ENCODE peak calls at places on chromosome 14, in ten cellular contexts. P, J, Z, M, F, D, U, B, S and T are unnamed samples.

GRCh38 chr14:102900631-102901571 is 21.6 kb upstream of the AMN start:
- DNase-seq in P (no peak), Z (no peak), D (no peak), M (no peak), J (no peak), F (no peak), B (peak; percentile 34), U (no peak), S (no peak), T (no peak)

GRCh38 chr14:31944256-31945073 is 132.6 kb upstream of the ARHGAP5 start:
- DNase-seq in M (no peak), B (no peak), U (no peak), D (no peak), J (no peak), F (no peak), Z (no peak), P (no peak), S (no peak), T (no peak)

GRCh38 chr14:104364830-104365229 is 214.7 kb upstream of the C14orf180 start:
- DNase-seq in P (no peak), Z (no peak), S (no peak), J (no peak), U (no peak), D (no peak), M (no peak), B (no peak), F (no peak), T (no peak)

GRCh38 chr14:70808023-70808401 is 1.3 kb downstream of the MAP3K9 start:
- DNase-seq in M (no peak), J (no peak), D (no peak), B (peak; percentile 55), U (no peak), S (no peak), Z (peak; percentile 52), F (peak; percentile 50), P (peak; percentile 35), T (no peak)

GRCh38 chr14:23694085-23694975 is 58.2 kb downstream of the DHRS2 start:
- DNase-seq in D (no peak), M (no peak), U (peak; percentile 87), B (no peak), S (no peak), J (no peak), F (no peak), Z (peak; percentile 37), P (peak; percentile 42), T (peak; percentile 66)

GRCh38 chr14:97916669-97917068 is 1119.5 kb downstream of the VRK1 start:
- DNase-seq in P (no peak), F (no peak), U (no peak), B (no peak), D (no peak), S (no peak), Z (no peak), J (no peak), M (no peak), T (no peak)

GRCh38 chr14:64421166-64421565 is 33.0 kb downstream of the MTHFD1 start:
- DNase-seq in Z (no peak), M (no peak), B (no peak), J (peak; percentile 84), U (peak; percentile 61), F (no peak), P (peak; percentile 45), S (peak; percentile 73), D (no peak), T (no peak)

GRCh38 chr14:91031668-91032067 is 28.8 kb downstream of the RPS6KA5 start:
- DNase-seq in D (no peak), U (no peak), M (no peak), Z (no peak), B (no peak), J (no peak), P (no peak), F (no peak), S (no peak), T (no peak)

GRCh38 chr14:30621354-30621953 is 665 bp upstream of the SCFD1 start:
- DNase-seq in S (peak; percentile 40), F (no peak), D (no peak), P (peak; percentile 21), B (no peak), J (no peak), U (no peak), M (no peak), Z (no peak), T (peak; percentile 36)

GRCh38 chr14:85159726-85160125 is 370.2 kb upstream of the FLRT2 start:
- DNase-seq in P (no peak), F (no peak), D (no peak), S (no peak), U (no peak), M (no peak), J (no peak), Z (no peak), B (no peak), T (no peak)

GRCh38 chr14:74618078-74618952 is 6.3 kb upstream of the LTBP2 start:
- DNase-seq in F (no peak), U (no peak), S (peak; percentile 84), B (peak; percentile 80), D (peak; percentile 85), Z (no peak), J (peak; percentile 67), M (no peak), P (peak; percentile 80), T (peak; percentile 88)

GRCh38 chr14:26598081-26598671 is 343 bp upstream of the NOVA1 start:
- DNase-seq in B (no peak), U (peak; percentile 96), S (peak; percentile 94), M (peak; percentile 86), Z (peak; percentile 95), P (peak; percentile 89), D (peak; percentile 72), F (peak; percentile 96), J (peak; percentile 81), T (no peak)

GRCh38 chr14:99758121-99758871 is 34.9 kb upstream of the EML1 start:
- DNase-seq in M (no peak), F (peak; percentile 45), S (peak; percentile 98), U (peak; percentile 73), P (peak; percentile 96), J (peak; percentile 95), B (no peak), D (no peak), Z (peak; percentile 50), T (no peak)

GRCh38 chr14:90444077-90444696 is 47.4 kb downstream of the CALM1 start:
- DNase-seq in F (no peak), P (peak; percentile 93), U (no peak), S (peak; percentile 40), M (no peak), B (no peak), J (no peak), D (no peak), Z (no peak), T (peak; percentile 32)

GRCh38 chr14:61215222-61216010 is 65.7 kb downstream of the TMEM30B start:
- DNase-seq in P (no peak), Z (no peak), D (no peak), F (no peak), U (peak; percentile 57), B (no peak), J (peak; percentile 16), M (no peak), S (peak; percentile 73), T (no peak)

GRCh38 chr14:50335389-50335788 is 23.3 kb downstream of the DMAC2L start:
- DNase-seq in D (no peak), P (peak; percentile 85), S (peak; percentile 67), M (peak; percentile 45), J (peak; percentile 56), U (no peak), B (no peak), Z (peak; percentile 33), F (peak; percentile 66), T (no peak)

GRCh38 chr14:63245893-63246292 is 41.6 kb downstream of the RHOJ start:
- DNase-seq in Z (no peak), U (no peak), D (no peak), M (no peak), J (peak; percentile 16), B (no peak), F (no peak), S (no peak), P (no peak), T (no peak)

GRCh38 chr14:24298892-24299254 is 707 bp downstream of the DHRS1 start:
- DNase-seq in Z (no peak), M (no peak), F (peak; percentile 66), B (no peak), P (peak; percentile 20), D (no peak), U (no peak), S (peak; percentile 76), J (peak; percentile 72), T (peak; percentile 49)

GRCh38 chr14:54597795-54598443 is 31.0 kb downstream of the SAMD4A start:
- DNase-seq in D (no peak), B (no peak), U (no peak), F (no peak), M (no peak), Z (no peak), P (peak; percentile 91), S (peak; percentile 63), J (peak; percentile 42), T (peak; percentile 62)

GRCh38 chr14:101150010-101150409 is 246.5 kb upstream of the RTL1 start:
- DNase-seq in D (no peak), P (no peak), J (no peak), B (no peak), Z (no peak), F (no peak), M (no peak), U (no peak), S (no peak), T (no peak)

GRCh38 chr14:31257244-31257553 is 49.6 kb upstream of the HECTD1 start:
- DNase-seq in S (no peak), U (no peak), D (no peak), F (no peak), B (no peak), M (no peak), Z (no peak), J (no peak), P (no peak), T (peak; percentile 26)

GRCh38 chr14:52926994-52927393 is 23.9 kb downstream of the FERMT2 start:
- DNase-seq in F (no peak), S (peak; percentile 69), B (no peak), U (no peak), M (no peak), Z (no peak), J (peak; percentile 48), D (no peak), P (no peak), T (no peak)

GRCh38 chr14:99609245-99610117 is 5.5 kb upstream of the CCDC85C start:
- DNase-seq in U (no peak), P (no peak), B (no peak), M (no peak), J (no peak), S (peak; percentile 30), Z (no peak), D (no peak), F (no peak), T (no peak)

GRCh38 chr14:27050195-27050594 is 452.4 kb upstream of the NOVA1 start:
- DNase-seq in Z (no peak), S (no peak), B (no peak), P (no peak), F (no peak), D (no peak), U (no peak), J (no peak), M (no peak), T (no peak)

GRCh38 chr14:58884442-58884841 is 246.7 kb downstream of the DACT1 start:
- DNase-seq in S (no peak), P (no peak), F (no peak), M (no peak), B (no peak), D (no peak), J (no peak), Z (no peak), U (no peak), T (no peak)

GRCh38 chr14:54420478-54421116 is 20.6 kb downstream of the CNIH1 start:
- DNase-seq in D (peak; percentile 29), U (peak; percentile 48), B (no peak), S (peak; percentile 67), F (no peak), M (no peak), P (peak; percentile 64), J (peak; percentile 31), Z (peak; percentile 59), T (peak; percentile 76)

GRCh38 chr14:48735607-48736006 is 850.6 kb downstream of the RPS29 start:
- DNase-seq in Z (no peak), U (no peak), M (no peak), F (no peak), D (no peak), S (no peak), B (no peak), P (no peak), J (no peak), T (no peak)

GRCh38 chr14:73235531-73236155 is 1.7 kb upstream of the PAPLN start:
- DNase-seq in M (no peak), D (no peak), Z (peak; percentile 41), P (peak; percentile 30), F (no peak), U (no peak), J (no peak), S (peak; percentile 21), B (no peak), T (no peak)